ENCODE peak calls at places on chromosomes 6 and 20, in four cellular contexts. One of them, this sample, is unnamed.

GRCh38 chr6:109496036-109496761 is 13.2 kb upstream of the ZBTB24 start:
- DNase-seq in WERI-Rb-1: no peak
- DNase-seq in pancreas: no peak
- DNase-seq in uterus: no peak
- DNase-seq in this sample: no peak

GRCh38 chr20:19026901-19027644 is 185.4 kb upstream of the SLC24A3 start:
- DNase-seq in WERI-Rb-1: no peak
- DNase-seq in pancreas: no peak
- DNase-seq in uterus: no peak
- DNase-seq in this sample: no peak

GRCh38 chr6:85961746-85962145 is 319.1 kb upstream of the SYNCRIP start:
- DNase-seq in WERI-Rb-1: no peak
- DNase-seq in pancreas: no peak
- DNase-seq in uterus: no peak
- DNase-seq in this sample: no peak

GRCh38 chr6:71489736-71490135 is 201.1 kb downstream of the OGFRL1 start:
- DNase-seq in WERI-Rb-1: no peak
- DNase-seq in pancreas: no peak
- DNase-seq in uterus: no peak
- DNase-seq in this sample: no peak

GRCh38 chr6:154537486-154537885 is 27.0 kb upstream of the CNKSR3 start:
- DNase-seq in WERI-Rb-1: no peak
- DNase-seq in pancreas: no peak
- DNase-seq in uterus: no peak
- DNase-seq in this sample: no peak

GRCh38 chr20:49501917-49502316 is 19.4 kb upstream of the KCNB1 start:
- DNase-seq in WERI-Rb-1: no peak
- DNase-seq in pancreas: no peak
- DNase-seq in uterus: no peak
- DNase-seq in this sample: no peak

GRCh38 chr20:33601016-33601415 is 61.1 kb upstream of the C20orf144 start:
- DNase-seq in WERI-Rb-1: no peak
- DNase-seq in pancreas: no peak
- DNase-seq in uterus: no peak
- DNase-seq in this sample: no peak

GRCh38 chr6:117613920-117614535 is 11.7 kb upstream of the GOPC start:
- DNase-seq in WERI-Rb-1: no peak
- DNase-seq in pancreas: no peak
- DNase-seq in uterus: no peak
- DNase-seq in this sample: no peak

GRCh38 chr20:5844063-5844681 is 94.0 kb downstream of the SHLD1 start:
- DNase-seq in WERI-Rb-1: no peak
- DNase-seq in pancreas: no peak
- DNase-seq in uterus: no peak
- DNase-seq in this sample: peak; percentile 2

GRCh38 chr6:153231048-153231635 is 100.1 kb upstream of the RGS17 start:
- DNase-seq in WERI-Rb-1: peak; percentile 76
- DNase-seq in pancreas: peak; percentile 66
- DNase-seq in uterus: no peak
- DNase-seq in this sample: no peak

GRCh38 chr20:9112541-9113515 is 43.9 kb downstream of the PLCB4 start:
- DNase-seq in WERI-Rb-1: no peak
- DNase-seq in pancreas: no peak
- DNase-seq in uterus: no peak
- DNase-seq in this sample: no peak

GRCh38 chr6:117938324-117938995 is 31.4 kb downstream of the SLC35F1 start:
- DNase-seq in WERI-Rb-1: no peak
- DNase-seq in pancreas: peak; percentile 10
- DNase-seq in uterus: peak; percentile 26
- DNase-seq in this sample: no peak

GRCh38 chr6:20740727-20741126 is 206.5 kb downstream of the CDKAL1 start:
- DNase-seq in WERI-Rb-1: no peak
- DNase-seq in pancreas: no peak
- DNase-seq in uterus: no peak
- DNase-seq in this sample: no peak

GRCh38 chr6:13559968-13560650 is 14.3 kb upstream of the SIRT5 start:
- DNase-seq in WERI-Rb-1: no peak
- DNase-seq in pancreas: no peak
- DNase-seq in uterus: no peak
- DNase-seq in this sample: no peak

GRCh38 chr20:62359491-62360121 is 7.5 kb downstream of the LAMA5 start:
- DNase-seq in WERI-Rb-1: no peak
- DNase-seq in pancreas: peak; percentile 25
- DNase-seq in uterus: no peak
- DNase-seq in this sample: no peak

GRCh38 chr6:30717129-30717844 is at the start of gene MDC1:
- DNase-seq in WERI-Rb-1: peak; percentile 91
- DNase-seq in pancreas: peak; percentile 100
- DNase-seq in uterus: peak; percentile 100
- DNase-seq in this sample: peak; percentile 96

GRCh38 chr6:12567682-12568081 is 148.9 kb upstream of the PHACTR1 start:
- DNase-seq in WERI-Rb-1: no peak
- DNase-seq in pancreas: no peak
- DNase-seq in uterus: no peak
- DNase-seq in this sample: no peak

GRCh38 chr6:11769244-11769643 is 9.4 kb downstream of the ADTRP start:
- DNase-seq in WERI-Rb-1: no peak
- DNase-seq in pancreas: no peak
- DNase-seq in uterus: no peak
- DNase-seq in this sample: no peak

GRCh38 chr6:109456710-109457595 is 1.4 kb upstream of the MICAL1 start:
- DNase-seq in WERI-Rb-1: no peak
- DNase-seq in pancreas: no peak
- DNase-seq in uterus: peak; percentile 75
- DNase-seq in this sample: no peak

GRCh38 chr6:43812850-43813584 is 43.0 kb downstream of the VEGFA start:
- DNase-seq in WERI-Rb-1: peak; percentile 52
- DNase-seq in pancreas: peak; percentile 55
- DNase-seq in uterus: no peak
- DNase-seq in this sample: no peak

GRCh38 chr20:15742627-15743026 is 830.6 kb downstream of the KIF16B start:
- DNase-seq in WERI-Rb-1: no peak
- DNase-seq in pancreas: no peak
- DNase-seq in uterus: no peak
- DNase-seq in this sample: no peak

GRCh38 chr20:64217539-64217938 is 38.0 kb upstream of the PCMTD2 start:
- DNase-seq in WERI-Rb-1: peak; percentile 77
- DNase-seq in pancreas: no peak
- DNase-seq in uterus: no peak
- DNase-seq in this sample: no peak

GRCh38 chr6:31473244-31473643 is 24.7 kb upstream of the MICB start:
- DNase-seq in WERI-Rb-1: no peak
- DNase-seq in pancreas: no peak
- DNase-seq in uterus: no peak
- DNase-seq in this sample: no peak

GRCh38 chr20:667351-668034 is 8.1 kb downstream of the SCRT2 start:
- DNase-seq in WERI-Rb-1: peak; percentile 70
- DNase-seq in pancreas: no peak
- DNase-seq in uterus: no peak
- DNase-seq in this sample: peak; percentile 46

GRCh38 chr6:125945378-125946141 is 11.0 kb upstream of the HINT3 start:
- DNase-seq in WERI-Rb-1: no peak
- DNase-seq in pancreas: no peak
- DNase-seq in uterus: no peak
- DNase-seq in this sample: no peak

GRCh38 chr6:109793793-109794192 is 102.7 kb downstream of the FIG4 start:
- DNase-seq in WERI-Rb-1: no peak
- DNase-seq in pancreas: peak; percentile 29
- DNase-seq in uterus: peak; percentile 20
- DNase-seq in this sample: no peak

GRCh38 chr20:39967806-39968205 is 721.2 kb downstream of the MAFB start:
- DNase-seq in WERI-Rb-1: no peak
- DNase-seq in pancreas: no peak
- DNase-seq in uterus: no peak
- DNase-seq in this sample: no peak
- H3K9me3 ChIP-seq in WERI-Rb-1: no peaks in the 10 kb centered on the region
- H3K9me3 ChIP-seq in pancreas: no peaks in the 10 kb centered on the region
- H3K9me3 ChIP-seq in uterus: no peaks in the 10 kb centered on the region
- H3K9me3 ChIP-seq in this sample: no peaks in the 10 kb centered on the region

DNA sequence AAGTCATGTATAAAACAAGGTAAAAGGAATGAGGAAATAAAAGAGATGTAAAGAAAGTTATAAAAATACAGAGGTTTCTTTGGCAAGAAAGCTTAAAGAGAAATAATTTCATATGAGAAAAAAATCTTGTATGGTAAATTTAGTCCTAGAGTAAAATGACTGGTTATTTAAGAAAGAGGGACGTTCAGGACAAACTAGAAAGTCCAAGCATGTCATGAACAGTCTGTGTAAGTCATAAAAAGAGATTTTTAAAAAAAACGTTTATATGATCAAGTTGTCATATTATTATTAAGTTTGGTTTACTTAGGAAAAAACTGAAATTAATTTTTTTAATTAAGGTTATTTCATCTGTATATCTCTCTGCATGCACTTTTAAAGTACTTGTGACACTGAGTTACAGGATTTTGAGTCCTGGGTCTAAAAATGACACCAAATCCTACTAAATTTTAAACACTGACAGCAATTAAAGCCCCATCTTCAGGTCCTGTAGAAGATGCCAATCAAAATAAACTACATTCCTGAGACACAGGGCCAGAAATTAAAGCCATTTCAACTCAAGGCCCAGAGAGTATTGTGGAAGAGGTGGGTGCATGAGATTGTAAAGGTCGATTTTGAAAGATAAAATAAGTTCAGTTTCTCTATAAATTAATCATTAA is 62.4 kb downstream of the AGPAT4 start:
- DNase-seq in WERI-Rb-1: no peak
- DNase-seq in pancreas: no peak
- DNase-seq in uterus: no peak
- DNase-seq in this sample: no peak
- H3K9me3 ChIP-seq in WERI-Rb-1: no peaks in the 10 kb centered on the region
- H3K9me3 ChIP-seq in pancreas: no peaks in the 10 kb centered on the region
- H3K9me3 ChIP-seq in uterus: no peaks in the 10 kb centered on the region
- H3K9me3 ChIP-seq in this sample: peaks cover 4% of the 10 kb centered on the region

DNA sequence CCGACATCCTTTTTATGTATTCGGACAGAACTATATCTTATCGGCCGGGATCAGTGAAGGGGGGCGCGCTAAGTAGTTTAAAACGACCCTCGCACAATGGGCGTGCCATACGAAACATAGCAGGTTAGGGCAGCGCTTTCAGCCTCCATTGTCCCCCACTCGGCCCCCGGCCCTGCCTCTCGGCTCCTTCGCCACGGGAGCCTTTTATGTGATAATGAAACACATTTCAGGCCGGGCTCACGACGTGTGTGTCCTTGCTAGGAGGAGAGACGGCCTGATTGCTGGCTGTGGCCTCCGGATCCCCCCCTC is 5.3 kb downstream of the FOXA2 start:
- DNase-seq in WERI-Rb-1: no peak
- DNase-seq in pancreas: peak; percentile 62
- DNase-seq in uterus: no peak
- DNase-seq in this sample: no peak
- H3K9me3 ChIP-seq in WERI-Rb-1: peaks cover 15% of the 10 kb centered on the region
- H3K9me3 ChIP-seq in pancreas: no peaks in the 10 kb centered on the region
- H3K9me3 ChIP-seq in uterus: no peaks in the 10 kb centered on the region
- H3K9me3 ChIP-seq in this sample: no peaks in the 10 kb centered on the region

GRCh38 chr20:56032251-56032650 is 26.9 kb upstream of the CBLN4 start:
- DNase-seq in WERI-Rb-1: no peak
- DNase-seq in pancreas: no peak
- DNase-seq in uterus: no peak
- DNase-seq in this sample: no peak
- H3K9me3 ChIP-seq in WERI-Rb-1: peaks cover 7% of the 10 kb centered on the region
- H3K9me3 ChIP-seq in pancreas: no peaks in the 10 kb centered on the region
- H3K9me3 ChIP-seq in uterus: peaks cover 27% of the 10 kb centered on the region
- H3K9me3 ChIP-seq in this sample: peaks cover 15% of the 10 kb centered on the region

GRCh38 chr6:87671555-87672029 is 30.4 kb downstream of the AKIRIN2 start:
- DNase-seq in WERI-Rb-1: no peak
- DNase-seq in pancreas: no peak
- DNase-seq in uterus: no peak
- DNase-seq in this sample: no peak

GRCh38 chr6:87673237-87673636 is 28.8 kb downstream of the AKIRIN2 start:
- DNase-seq in WERI-Rb-1: no peak
- DNase-seq in pancreas: no peak
- DNase-seq in uterus: no peak
- DNase-seq in this sample: no peak

GRCh38 chr6:87672641-87673040 is 29.4 kb downstream of the AKIRIN2 start:
- DNase-seq in WERI-Rb-1: no peak
- DNase-seq in pancreas: no peak
- DNase-seq in uterus: no peak
- DNase-seq in this sample: no peak

GRCh38 chr6:87669051-87669450 is 33.0 kb downstream of the AKIRIN2 start:
- DNase-seq in WERI-Rb-1: no peak
- DNase-seq in pancreas: no peak
- DNase-seq in uterus: no peak
- DNase-seq in this sample: no peak

GRCh38 chr6:87670707-87671106 is 31.3 kb downstream of the AKIRIN2 start:
- DNase-seq in WERI-Rb-1: no peak
- DNase-seq in pancreas: no peak
- DNase-seq in uterus: no peak
- DNase-seq in this sample: no peak
- H3K9me3 ChIP-seq in WERI-Rb-1: no peaks in the 10 kb centered on the region
- H3K9me3 ChIP-seq in pancreas: no peaks in the 10 kb centered on the region
- H3K9me3 ChIP-seq in uterus: no peaks in the 10 kb centered on the region
- H3K9me3 ChIP-seq in this sample: no peaks in the 10 kb centered on the region

GRCh38 chr6:27294409-27294808 is 17.7 kb downstream of the POM121L2 start:
- DNase-seq in WERI-Rb-1: no peak
- DNase-seq in pancreas: no peak
- DNase-seq in uterus: no peak
- DNase-seq in this sample: no peak
- H3K9me3 ChIP-seq in WERI-Rb-1: peaks cover 66% of the 10 kb centered on the region
- H3K9me3 ChIP-seq in pancreas: no peaks in the 10 kb centered on the region
- H3K9me3 ChIP-seq in uterus: no peaks in the 10 kb centered on the region
- H3K9me3 ChIP-seq in this sample: peaks cover 67% of the 10 kb centered on the region